ENCODE peak calls at places on chromosomes 7 and 10, in four cellular contexts. F, B, E and I are unnamed samples.
A peak's percentile ranks its signal among the peaks of the same experiment; 100 is the strongest.

GRCh38 chr10:24989867-24990266 is 26.1 kb downstream of the ENKUR start:
- DNase-seq in F (no peak), B (no peak), E (no peak), I (no peak)

GRCh38 chr10:89522463-89522862 is 12.9 kb downstream of the SLC16A12 start:
- DNase-seq in E (no peak), F (no peak), B (no peak), I (no peak)

GRCh38 chr7:102287465-102288146 is 938 bp downstream of the SH2B2 start:
- DNase-seq in F (no peak), B (no peak), E (no peak), I (no peak)

GRCh38 chr10:32795598-32796183 is 162.3 kb downstream of the ITGB1 start:
- DNase-seq in E (peak; percentile 28), F (no peak), B (peak; percentile 13), I (peak; percentile 4)

GRCh38 chr10:69014171-69014570 is 25.6 kb downstream of the KIFBP start:
- DNase-seq in F (no peak), E (no peak), B (no peak), I (no peak)

GRCh38 chr7:27095897-27096755 is at the start of gene HOXA1:
- DNase-seq in F (no peak), E (peak; percentile 63), B (peak; percentile 48), I (peak; percentile 48)

GRCh38 chr7:130896051-130896881 is 162.3 kb upstream of the KLF14 start:
- DNase-seq in B (no peak), F (no peak), E (peak; percentile 43), I (no peak)

GRCh38 chr10:70233939-70234300 is 691 bp upstream of the PPA1 start:
- DNase-seq in F (no peak), B (no peak), E (peak; percentile 54), I (no peak)

GRCh38 chr10:57627642-57628178 is 640.0 kb downstream of the IPMK start:
- DNase-seq in F (no peak), E (no peak), B (no peak), I (no peak)

GRCh38 chr10:61612451-61612850 is 50.3 kb upstream of the CABCOCO1 start:
- DNase-seq in B (no peak), F (no peak), E (peak; percentile 25), I (no peak)

GRCh38 chr10:53841746-53842145 is 959.3 kb downstream of the PCDH15 start:
- DNase-seq in E (no peak), F (no peak), B (no peak), I (no peak)

GRCh38 chr10:66827353-66827752 is 98.5 kb upstream of the LRRTM3 start:
- DNase-seq in F (no peak), E (no peak), B (no peak), I (no peak)

GRCh38 chr10:99845837-99846382 is 63.5 kb downstream of the ABCC2 start:
- DNase-seq in E (peak; percentile 38), B (peak; percentile 80), F (no peak), I (peak; percentile 59)

GRCh38 chr10:71221586-71222202 is 9.3 kb downstream of the UNC5B start:
- DNase-seq in E (no peak), B (no peak), F (no peak), I (no peak)

GRCh38 chr7:638256-639011 is 88.1 kb upstream of the DNAAF5 start:
- DNase-seq in F (no peak), E (no peak), B (no peak), I (no peak)

GRCh38 chr10:124043310-124044142 is 49.9 kb downstream of the CHST15 start:
- DNase-seq in B (peak; percentile 97), E (no peak), F (no peak), I (peak; percentile 40)

GRCh38 chr7:24764972-24765744 is 7.9 kb upstream of the GSDME start:
- DNase-seq in F (no peak), E (no peak), B (no peak), I (no peak)

GRCh38 chr7:27991006-27991528 is 189.5 kb downstream of the JAZF1 start:
- DNase-seq in E (no peak), F (no peak), B (no peak), I (no peak)

GRCh38 chr7:229184-229964 is 37.0 kb downstream of the FAM20C start:
- DNase-seq in B (no peak), F (no peak), E (no peak), I (no peak)

GRCh38 chr10:120508966-120509365 is 51.9 kb downstream of the PLPP4 start:
- DNase-seq in F (no peak), B (no peak), E (no peak), I (no peak)

GRCh38 chr10:22325948-22326702 is 5.2 kb downstream of the BMI1 start:
- DNase-seq in F (no peak), E (no peak), B (no peak), I (no peak)

GRCh38 chr10:38043516-38043915 is 33.0 kb downstream of the ZNF33A start:
- DNase-seq in E (no peak), F (no peak), B (no peak), I (no peak)

GRCh38 chr7:106313456-106313891 is 28.7 kb upstream of the NAMPT start:
- DNase-seq in F (no peak), E (no peak), B (no peak), I (no peak)

GRCh38 chr7:114789942-114790341 is 132.0 kb upstream of the MDFIC start:
- DNase-seq in B (no peak), E (no peak), F (no peak), I (no peak)

GRCh38 chr7:106730021-106730420 is 69.1 kb upstream of the CCDC71L start:
- DNase-seq in E (no peak), F (no peak), B (no peak), I (no peak)

GRCh38 chr10:75071164-75071489 is 40.3 kb upstream of the SAMD8 start:
- DNase-seq in E (no peak), B (no peak), F (no peak), I (no peak)

GRCh38 chr7:45609180-45609579 is 35.0 kb downstream of the ADCY1 start:
- DNase-seq in F (no peak), B (no peak), E (no peak), I (no peak)

GRCh38 chr7:2106920-2107319 is 125.8 kb downstream of the MAD1L1 start:
- DNase-seq in B (no peak), F (no peak), E (no peak), I (no peak)

DNA sequence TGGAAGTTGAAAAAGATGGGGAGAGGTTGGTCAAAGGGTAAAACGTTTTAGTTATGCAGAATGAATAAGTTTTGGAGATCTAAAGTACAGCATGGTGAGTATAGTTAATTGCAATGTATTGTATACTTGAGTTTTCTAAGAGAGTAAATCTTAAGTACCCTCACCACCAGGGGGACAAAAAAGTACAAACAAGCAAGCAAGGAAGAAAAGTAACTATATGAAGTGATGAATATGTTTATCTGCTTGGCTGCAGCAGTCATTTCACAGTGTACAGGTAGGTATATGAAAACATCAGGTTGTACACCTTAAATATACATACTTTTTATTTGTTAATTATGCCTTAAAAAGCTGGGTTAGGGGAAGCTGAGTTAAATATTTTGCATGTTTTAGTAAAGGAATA is 157.3 kb downstream of the PCLO start:
- DNase-seq in B (no peak), E (no peak), F (no peak), I (no peak)
- TF ChIP-seq HDAC6 in B (no peak), E (no peak), F (no peak), I (no peak)

GRCh38 chr7:69067397-69067796 is 530.9 kb upstream of the AUTS2 start:
- DNase-seq in F (peak; percentile 62), B (no peak), E (peak; percentile 14), I (no peak)

GRCh38 chr7:69060516-69060915 is 537.8 kb upstream of the AUTS2 start:
- DNase-seq in E (no peak), F (no peak), B (no peak), I (no peak)

DNA sequence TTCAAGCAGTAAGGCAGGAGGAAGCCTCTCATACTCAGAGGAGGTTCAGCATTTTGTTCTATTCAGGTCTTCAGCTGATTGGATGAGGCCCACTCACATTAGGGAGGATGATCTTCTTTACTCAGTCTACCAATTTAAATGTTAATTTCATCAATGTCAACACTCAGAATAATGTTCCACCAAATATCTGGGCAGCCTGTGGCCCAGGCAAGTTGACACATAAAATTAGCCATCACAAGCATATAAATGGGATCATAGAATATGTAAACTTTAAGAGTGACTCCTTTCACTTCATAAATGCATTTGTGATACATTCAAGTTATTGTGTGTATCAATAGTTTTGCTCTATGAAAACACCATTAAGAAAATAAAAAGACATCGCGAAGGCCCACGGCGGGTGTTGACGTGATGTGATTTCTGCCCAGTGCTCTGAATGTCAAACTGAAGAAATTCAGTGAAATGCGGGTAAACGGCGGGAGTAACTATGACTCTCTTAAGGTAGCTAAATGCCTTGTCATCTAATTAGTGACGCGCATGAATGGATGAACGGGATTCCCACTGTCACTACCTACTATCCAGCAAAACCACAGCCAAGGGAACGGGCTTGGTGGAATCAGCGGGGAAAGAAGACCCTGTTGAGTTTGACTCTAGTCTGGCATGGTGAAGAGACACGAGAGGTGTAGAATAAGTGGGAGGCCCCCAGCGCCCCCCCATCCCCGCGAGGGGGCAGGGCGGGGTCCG is 536.1 kb upstream of the AUTS2 start:
- DNase-seq in B (no peak), E (no peak), F (no peak), I (no peak)
- TF ChIP-seq JUND in B (no peak), E (no peak), F (no peak), I (no peak)

DNA sequence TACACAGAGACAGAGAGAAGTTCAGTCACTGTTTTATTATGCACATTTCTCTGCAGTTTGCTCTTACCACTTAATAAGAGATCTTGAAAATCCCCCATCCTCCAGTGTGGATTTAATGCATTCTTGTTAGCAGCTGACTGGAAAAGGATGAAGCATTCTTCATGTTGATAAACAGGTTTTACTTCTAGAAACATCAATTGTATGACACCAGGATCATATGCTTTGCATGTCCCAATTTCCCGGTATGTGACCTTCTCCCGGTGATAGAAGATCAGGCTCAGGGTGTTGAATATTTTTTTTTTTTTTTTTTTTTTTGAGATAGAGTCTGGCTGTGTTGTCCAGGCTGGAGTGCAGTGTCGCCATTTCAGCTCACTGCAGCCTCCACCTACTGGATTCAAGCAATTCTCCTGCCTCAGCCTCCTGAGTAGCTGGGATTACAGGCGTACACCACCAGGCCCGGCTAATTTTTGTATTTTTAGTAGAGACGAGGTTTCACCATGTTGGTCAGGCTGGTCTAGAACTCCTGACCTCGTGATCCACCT is 6.2 kb upstream of the CREB3L2 start:
- DNase-seq in B (no peak), F (no peak), E (no peak), I (no peak)
- H3K4me2 ChIP-seq in B (no peak overlapping the region), F (no peak overlapping the region), E (no peak overlapping the region), I (no peak overlapping the region)

GRCh38 chr7:156895024-156895780 is 2.2 kb upstream of the LMBR1 start:
- DNase-seq in E (no peak), B (no peak), F (no peak), I (no peak)

GRCh38 chr7:156892821-156893706 is at the start of gene LMBR1:
- DNase-seq in B (peak; percentile 83), E (peak; percentile 99), F (peak; percentile 91), I (peak; percentile 80)

GRCh38 chr7:156898938-156899337 is 6.0 kb upstream of the LMBR1 start:
- DNase-seq in F (no peak), E (no peak), B (no peak), I (no peak)

GRCh38 chr7:156896388-156897022 is 3.5 kb upstream of the LMBR1 start:
- DNase-seq in E (peak; percentile 4), B (no peak), F (no peak), I (no peak)

GRCh38 chr7:156897673-156898072 is 4.7 kb upstream of the LMBR1 start:
- DNase-seq in B (no peak), F (no peak), E (no peak), I (no peak)
- TF ChIP-seq HDAC6 in B (no peak), F (no peak), E (no peak), I (no peak)

GRCh38 chr7:44063894-44064651 is 1.3 kb downstream of the PGAM2 start:
- DNase-seq in B (no peak), E (no peak), F (no peak), I (no peak)
- TF ChIP-seq JUND in B (no peak), E (no peak), F (no peak), I (no peak)

GRCh38 chr10:132175907-132176581 is 10.7 kb upstream of the DPYSL4 start:
- DNase-seq in F (no peak), E (no peak), B (peak; percentile 25), I (no peak)
- H3K4me2 ChIP-seq in F (peak overlapping the region; percentile 55), E (no peak overlapping the region), B (peak overlapping the region; percentile 45), I (no peak overlapping the region)